ENCODE peak calls at places on chromosomes 16 and 17, in five cellular contexts. One of them, this sample, is unnamed.

GRCh38 chr17:63774982-63775290 is 966 bp downstream of the DDX42 start:
- DNase-seq in breast epithelium: no peak
- DNase-seq in IMR-90: peak; percentile 21
- DNase-seq in neuronal stem cell: no peak
- DNase-seq in CD8-positive, alpha-beta T cell: no peak
- DNase-seq in this sample: no peak

GRCh38 chr16:88430185-88430523 is 22.9 kb upstream of the ZFPM1 start:
- DNase-seq in IMR-90: no peak
- DNase-seq in CD8-positive, alpha-beta T cell: peak; percentile 20
- DNase-seq in breast epithelium: no peak
- DNase-seq in neuronal stem cell: no peak
- DNase-seq in this sample: no peak

GRCh38 chr17:15498107-15498506 is 30.7 kb upstream of the CDRT4 start:
- DNase-seq in IMR-90: no peak
- DNase-seq in breast epithelium: no peak
- DNase-seq in neuronal stem cell: no peak
- DNase-seq in CD8-positive, alpha-beta T cell: no peak
- DNase-seq in this sample: no peak

GRCh38 chr16:85354623-85355514 is 242.6 kb upstream of the CIBAR2 start:
- DNase-seq in IMR-90: peak; percentile 87
- DNase-seq in breast epithelium: no peak
- DNase-seq in CD8-positive, alpha-beta T cell: no peak
- DNase-seq in neuronal stem cell: no peak
- DNase-seq in this sample: peak; percentile 89

GRCh38 chr16:85444879-85445778 is 168.0 kb upstream of the GSE1 start:
- DNase-seq in neuronal stem cell: no peak
- DNase-seq in IMR-90: no peak
- DNase-seq in breast epithelium: no peak
- DNase-seq in CD8-positive, alpha-beta T cell: no peak
- DNase-seq in this sample: no peak

GRCh38 chr17:62703269-62703775 is 75.9 kb downstream of the MRC2 start:
- DNase-seq in breast epithelium: peak; percentile 57
- DNase-seq in CD8-positive, alpha-beta T cell: no peak
- DNase-seq in neuronal stem cell: no peak
- DNase-seq in IMR-90: peak; percentile 53
- DNase-seq in this sample: peak; percentile 90

GRCh38 chr17:79104898-79105600 is 30.4 kb downstream of the ENGASE start:
- DNase-seq in breast epithelium: no peak
- DNase-seq in CD8-positive, alpha-beta T cell: no peak
- DNase-seq in neuronal stem cell: no peak
- DNase-seq in IMR-90: no peak
- DNase-seq in this sample: no peak

GRCh38 chr16:85606920-85607319 is 6.2 kb upstream of the GSE1 start:
- DNase-seq in breast epithelium: no peak
- DNase-seq in neuronal stem cell: no peak
- DNase-seq in CD8-positive, alpha-beta T cell: no peak
- DNase-seq in IMR-90: no peak
- DNase-seq in this sample: no peak

GRCh38 chr16:80931985-80932720 is 74.5 kb downstream of the CMC2 start:
- DNase-seq in CD8-positive, alpha-beta T cell: peak; percentile 6
- DNase-seq in IMR-90: peak; percentile 35
- DNase-seq in neuronal stem cell: peak; percentile 35
- DNase-seq in breast epithelium: peak; percentile 37
- DNase-seq in this sample: no peak

GRCh38 chr16:30949655-30950515 is 1.0 kb downstream of the ORAI3 start:
- DNase-seq in neuronal stem cell: no peak
- DNase-seq in breast epithelium: peak; percentile 89
- DNase-seq in IMR-90: peak; percentile 80
- DNase-seq in CD8-positive, alpha-beta T cell: peak; percentile 22
- DNase-seq in this sample: peak; percentile 98

GRCh38 chr17:8856869-8857575 is 10.5 kb downstream of the PIK3R6 start:
- DNase-seq in IMR-90: no peak
- DNase-seq in neuronal stem cell: no peak
- DNase-seq in CD8-positive, alpha-beta T cell: no peak
- DNase-seq in breast epithelium: no peak
- DNase-seq in this sample: no peak

GRCh38 chr17:65332375-65332774 is 195.2 kb downstream of the RGS9 start:
- DNase-seq in neuronal stem cell: no peak
- DNase-seq in CD8-positive, alpha-beta T cell: no peak
- DNase-seq in IMR-90: peak; percentile 66
- DNase-seq in breast epithelium: no peak
- DNase-seq in this sample: no peak

GRCh38 chr16:31216552-31217530 is at the start of gene PYDC1:
- DNase-seq in neuronal stem cell: no peak
- DNase-seq in CD8-positive, alpha-beta T cell: no peak
- DNase-seq in breast epithelium: no peak
- DNase-seq in IMR-90: no peak
- DNase-seq in this sample: no peak

GRCh38 chr16:2447920-2448583 is 11.9 kb upstream of the TEDC2 start:
- DNase-seq in breast epithelium: no peak
- DNase-seq in IMR-90: peak; percentile 61
- DNase-seq in CD8-positive, alpha-beta T cell: no peak
- DNase-seq in neuronal stem cell: no peak
- DNase-seq in this sample: no peak

GRCh38 chr17:38428150-38428642 is at the start of gene ARHGAP23:
- DNase-seq in CD8-positive, alpha-beta T cell: peak; percentile 45
- DNase-seq in neuronal stem cell: no peak
- DNase-seq in breast epithelium: no peak
- DNase-seq in IMR-90: peak; percentile 72
- DNase-seq in this sample: no peak

GRCh38 chr17:16918443-16918842 is 53.5 kb downstream of the TNFRSF13B start:
- DNase-seq in neuronal stem cell: no peak
- DNase-seq in breast epithelium: no peak
- DNase-seq in IMR-90: no peak
- DNase-seq in CD8-positive, alpha-beta T cell: no peak
- DNase-seq in this sample: no peak

GRCh38 chr17:1186214-1186820 is 6.5 kb upstream of the ABR start:
- DNase-seq in neuronal stem cell: no peak
- DNase-seq in IMR-90: peak; percentile 74
- DNase-seq in CD8-positive, alpha-beta T cell: no peak
- DNase-seq in breast epithelium: no peak
- DNase-seq in this sample: no peak

GRCh38 chr17:2803971-2804370 is 7.7 kb downstream of the RAP1GAP2 start:
- DNase-seq in IMR-90: no peak
- DNase-seq in neuronal stem cell: no peak
- DNase-seq in breast epithelium: no peak
- DNase-seq in CD8-positive, alpha-beta T cell: no peak
- DNase-seq in this sample: no peak
- H3K27me3 ChIP-seq in IMR-90: peaks cover 13% of the 10 kb centered on the region
- H3K27me3 ChIP-seq in neuronal stem cell: peaks cover 2% of the 10 kb centered on the region
- H3K27me3 ChIP-seq in breast epithelium: peaks cover 5% of the 10 kb centered on the region
- H3K27me3 ChIP-seq in CD8-positive, alpha-beta T cell: no peaks in the 10 kb centered on the region
- H3K27me3 ChIP-seq in this sample: no peaks in the 10 kb centered on the region

GRCh38 chr17:31649302-31649701 is 209.7 kb downstream of the COPRS start:
- DNase-seq in breast epithelium: no peak
- DNase-seq in IMR-90: no peak
- DNase-seq in CD8-positive, alpha-beta T cell: no peak
- DNase-seq in neuronal stem cell: no peak
- DNase-seq in this sample: no peak
- H3K27me3 ChIP-seq in breast epithelium: no peaks in the 10 kb centered on the region
- H3K27me3 ChIP-seq in IMR-90: no peaks in the 10 kb centered on the region
- H3K27me3 ChIP-seq in CD8-positive, alpha-beta T cell: no peaks in the 10 kb centered on the region
- H3K27me3 ChIP-seq in neuronal stem cell: no peaks in the 10 kb centered on the region
- H3K27me3 ChIP-seq in this sample: no peaks in the 10 kb centered on the region

GRCh38 chr17:20191066-20191465 is 181.9 kb downstream of the SPECC1 start:
- DNase-seq in breast epithelium: no peak
- DNase-seq in CD8-positive, alpha-beta T cell: no peak
- DNase-seq in neuronal stem cell: no peak
- DNase-seq in IMR-90: peak; percentile 98
- DNase-seq in this sample: no peak
- H3K27me3 ChIP-seq in breast epithelium: no peaks in the 10 kb centered on the region
- H3K27me3 ChIP-seq in CD8-positive, alpha-beta T cell: no peaks in the 10 kb centered on the region
- H3K27me3 ChIP-seq in neuronal stem cell: no peaks in the 10 kb centered on the region
- H3K27me3 ChIP-seq in IMR-90: no peaks in the 10 kb centered on the region
- H3K27me3 ChIP-seq in this sample: no peaks in the 10 kb centered on the region

GRCh38 chr16:987846-988245 is 6.3 kb downstream of the SOX8 start:
- DNase-seq in IMR-90: no peak
- DNase-seq in breast epithelium: no peak
- DNase-seq in CD8-positive, alpha-beta T cell: no peak
- DNase-seq in neuronal stem cell: no peak
- DNase-seq in this sample: no peak
- H3K27me3 ChIP-seq in IMR-90: peaks cover 64% of the 10 kb centered on the region
- H3K27me3 ChIP-seq in breast epithelium: peaks cover 15% of the 10 kb centered on the region
- H3K27me3 ChIP-seq in CD8-positive, alpha-beta T cell: no peaks in the 10 kb centered on the region
- H3K27me3 ChIP-seq in neuronal stem cell: peaks cover 9% of the 10 kb centered on the region
- H3K27me3 ChIP-seq in this sample: peaks cover 70% of the 10 kb centered on the region

GRCh38 chr17:83143817-83144231 is 64.4 kb downstream of the METRNL start:
- DNase-seq in breast epithelium: no peak
- DNase-seq in CD8-positive, alpha-beta T cell: no peak
- DNase-seq in IMR-90: no peak
- DNase-seq in neuronal stem cell: no peak
- DNase-seq in this sample: no peak
- H3K27me3 ChIP-seq in breast epithelium: no peaks in the 10 kb centered on the region
- H3K27me3 ChIP-seq in CD8-positive, alpha-beta T cell: no peaks in the 10 kb centered on the region
- H3K27me3 ChIP-seq in IMR-90: peaks cover 34% of the 10 kb centered on the region
- H3K27me3 ChIP-seq in neuronal stem cell: no peaks in the 10 kb centered on the region
- H3K27me3 ChIP-seq in this sample: peaks cover 11% of the 10 kb centered on the region

This sample was measured in RWPE2.